ENCODE peak calls at places on chromosomes 12 and 14, in ten cellular contexts. X is pancreas, A is left lung, P is GM10248, R is GM12865, D is lower leg skin, V is stomach, B is A549, N is upper lobe of right lung, W is natural killer cell. T is an unnamed sample.

GRCh38 chr12:29763301-29763683 is 20.4 kb downstream of the TMTC1 start:
- DNase-seq in P (no peak), A (no peak), R (no peak), D (no peak), X (no peak), V (no peak), B (no peak), W (no peak), N (no peak), T (no peak)

GRCh38 chr12:48388430-48388829 is 37.7 kb upstream of the ZNF641 start:
- DNase-seq in N (no peak), B (no peak), D (no peak), R (no peak), X (no peak), V (no peak), P (no peak), W (no peak), A (no peak), T (no peak)

GRCh38 chr12:47832263-47832933 is 12.7 kb upstream of the HDAC7 start:
- DNase-seq in A (no peak), X (no peak), R (no peak), D (no peak), P (peak; percentile 77), N (no peak), W (no peak), V (no peak), B (no peak), T (no peak)

GRCh38 chr12:11729008-11729407 is 79.5 kb downstream of the ETV6 start:
- DNase-seq in V (peak; percentile 83), P (no peak), X (peak; percentile 90), N (no peak), A (no peak), B (no peak), W (no peak), D (no peak), R (peak; percentile 78), T (no peak)

GRCh38 chr12:102396276-102396675 is 84.1 kb downstream of the IGF1 start:
- DNase-seq in N (no peak), A (no peak), D (no peak), V (no peak), B (no peak), W (no peak), P (no peak), R (no peak), X (no peak), T (no peak)

GRCh38 chr12:121787063-121787774 is 6.3 kb downstream of the RHOF start:
- DNase-seq in A (peak; percentile 71), R (peak; percentile 80), X (peak; percentile 58), D (no peak), V (peak; percentile 65), N (peak; percentile 75), B (peak; percentile 75), P (no peak), W (no peak), T (no peak)

GRCh38 chr12:113049976-113050742 is 6.4 kb upstream of the DTX1 start:
- DNase-seq in X (no peak), W (no peak), B (peak; percentile 73), V (no peak), N (peak; percentile 65), R (peak; percentile 63), P (no peak), D (no peak), A (no peak), T (no peak)

GRCh38 chr12:27436768-27437167 is 9.8 kb upstream of the SMCO2 start:
- DNase-seq in A (no peak), W (no peak), V (no peak), P (no peak), X (no peak), N (no peak), D (no peak), R (no peak), B (no peak), T (no peak)

GRCh38 chr14:69848903-69849391 is 30.3 kb upstream of the SMOC1 start:
- DNase-seq in P (no peak), R (no peak), A (no peak), X (no peak), D (no peak), V (no peak), B (no peak), N (no peak), W (no peak), T (no peak)

GRCh38 chr12:120979862-120980696 is 1.7 kb downstream of the HNF1A start:
- DNase-seq in N (no peak), V (no peak), B (peak; percentile 82), X (peak; percentile 50), P (no peak), A (no peak), R (no peak), D (no peak), W (no peak), T (no peak)

GRCh38 chr14:100890044-100890443 is 13.5 kb downstream of the RTL1 start:
- DNase-seq in A (peak; percentile 13), P (no peak), X (no peak), D (no peak), R (no peak), N (peak; percentile 13), W (no peak), V (peak; percentile 17), B (no peak), T (no peak)

GRCh38 chr14:33362934-33363333 is 424.3 kb downstream of the NPAS3 start:
- DNase-seq in R (no peak), P (no peak), B (no peak), X (no peak), W (no peak), N (no peak), D (no peak), A (no peak), V (no peak), T (no peak)

GRCh38 chr14:57492859-57493258 is 798 bp downstream of the CCDC198 start:
- DNase-seq in P (no peak), W (no peak), D (no peak), A (no peak), B (peak; percentile 37), X (no peak), N (no peak), V (no peak), R (no peak), T (peak; percentile 59)

GRCh38 chr12:25202139-25202538 is 7.1 kb downstream of the ETFRF1 start:
- DNase-seq in B (no peak), N (no peak), P (no peak), X (no peak), V (no peak), A (no peak), R (no peak), D (no peak), W (no peak), T (no peak)

GRCh38 chr14:54489318-54489683 is 521 bp upstream of the GMFB start:
- DNase-seq in P (no peak), D (no peak), A (no peak), X (no peak), R (no peak), V (no peak), N (no peak), B (no peak), W (no peak), T (no peak)
- TF ChIP-seq CTCF in P (no peak), D (no peak), A (no peak), X (no peak), R (no peak), V (no peak), N (no peak), B (no peak), W (no peak), T (no peak)

GRCh38 chr14:76473381-76474263 is 97.7 kb downstream of the ESRRB start:
- DNase-seq in N (peak; percentile 67), V (no peak), X (no peak), D (no peak), B (no peak), R (peak; percentile 50), P (no peak), W (no peak), A (no peak), T (peak; percentile 17)
- TF ChIP-seq CTCF in N (peak; percentile 29), V (no peak), X (no peak), D (no peak), B (no peak), R (peak; percentile 15), P (no peak), W (no peak), A (peak; percentile 15), T (no peak)

GRCh38 chr12:70448371-70448770 is 82.3 kb downstream of the KCNMB4 start:
- DNase-seq in D (no peak), W (no peak), N (no peak), P (no peak), A (no peak), R (no peak), V (no peak), B (no peak), X (no peak), T (no peak)

GRCh38 chr12:70444903-70445302 is 78.8 kb downstream of the KCNMB4 start:
- DNase-seq in D (no peak), A (no peak), P (no peak), W (no peak), R (no peak), N (no peak), V (no peak), B (no peak), X (no peak), T (no peak)

GRCh38 chr12:70449758-70450341 is 83.8 kb downstream of the KCNMB4 start:
- DNase-seq in V (no peak), A (no peak), N (no peak), B (no peak), X (no peak), P (no peak), W (no peak), R (no peak), D (no peak), T (no peak)

GRCh38 chr12:70451528-70451927 is 85.4 kb downstream of the KCNMB4 start:
- DNase-seq in B (no peak), X (no peak), D (no peak), N (no peak), R (no peak), V (no peak), W (no peak), A (no peak), P (no peak), T (no peak)

DNA sequence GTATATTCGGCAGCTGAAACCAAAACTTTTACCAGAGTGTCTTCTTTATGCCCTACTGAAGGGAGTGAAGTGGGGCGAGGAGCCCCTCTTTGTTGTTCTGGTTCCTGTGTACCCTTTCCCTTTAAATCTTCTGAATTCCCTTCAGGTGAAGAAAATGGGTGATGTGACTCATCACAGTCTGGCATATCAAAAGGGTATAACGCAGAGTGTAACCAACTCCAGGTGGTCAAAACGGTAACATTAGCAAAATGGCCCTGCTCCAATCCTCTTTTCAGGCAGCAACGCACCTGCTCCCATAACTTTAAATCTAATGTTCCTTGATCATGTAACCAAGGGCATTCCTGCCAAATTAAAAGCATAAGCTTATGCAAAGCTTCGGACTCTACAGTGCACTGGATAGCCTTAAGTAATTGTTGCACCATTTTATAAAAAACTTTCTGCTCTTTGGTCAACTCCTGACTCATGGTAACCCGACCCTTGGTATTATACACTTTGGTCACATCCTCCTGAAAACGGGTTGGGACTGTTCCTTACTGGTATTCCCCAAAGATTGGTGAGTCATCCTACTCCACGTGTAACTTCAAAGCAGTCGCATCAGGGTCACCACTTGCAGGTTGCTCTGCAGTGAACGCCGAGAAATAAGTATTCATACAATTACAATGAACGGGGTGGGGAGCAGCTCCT is 83.1 kb downstream of the KCNMB4 start:
- DNase-seq in R (no peak), P (no peak), W (no peak), B (peak; percentile 33), X (no peak), V (no peak), A (no peak), D (no peak), N (no peak), T (peak; percentile 44)
- TF ChIP-seq CTCF in R (no peak), P (no peak), W (no peak), B (no peak), X (no peak), V (no peak), A (no peak), D (no peak), N (no peak), T (no peak)

GRCh38 chr12:41264281-41264680 is 76.2 kb downstream of the PDZRN4 start:
- DNase-seq in D (no peak), X (no peak), A (no peak), N (no peak), P (peak; percentile 13), W (no peak), B (peak; percentile 6), R (no peak), V (no peak), T (peak; percentile 4)
- TF ChIP-seq CTCF in D (no peak), X (peak; percentile 10), A (no peak), N (peak; percentile 53), P (peak; percentile 41), W (no peak), B (peak; percentile 42), R (peak; percentile 5), V (no peak), T (peak; percentile 55)